ENCODE peak calls at places on chromosomes 1 and 21, in four cellular contexts. T is adrenal gland, R is BE2C, D is A549. O is an unnamed sample.

GRCh38 chr1:218461351-218461750 is 116.2 kb downstream of the TGFB2 start:
- DNase-seq in T (no peak), R (no peak), D (no peak), O (no peak)

GRCh38 chr1:53442297-53442696 is 16.9 kb upstream of the DMRTB1 start:
- DNase-seq in T (no peak), R (no peak), D (no peak), O (no peak)

GRCh38 chr1:153651771-153652170 is 6.7 kb upstream of the SNAPIN start:
- DNase-seq in T (no peak), R (no peak), D (no peak), O (no peak)

GRCh38 chr1:76425843-76426145 is 351.2 kb downstream of the ST6GALNAC3 start:
- DNase-seq in T (no peak), R (no peak), D (no peak), O (no peak)

GRCh38 chr1:68049941-68050878 is at the start of gene DIRAS3:
- DNase-seq in T (peak; percentile 40), R (no peak), D (peak; percentile 6), O (peak; percentile 46)

GRCh38 chr1:200887772-200888348 is 6.8 kb upstream of the INAVA start:
- DNase-seq in T (no peak), R (no peak), D (no peak), O (no peak)

GRCh38 chr1:84782311-84782771 is 92.1 kb upstream of the SSX2IP start:
- DNase-seq in T (peak; percentile 57), R (peak; percentile 66), D (peak; percentile 72), O (peak; percentile 26)

GRCh38 chr1:178055779-178056471 is 38.0 kb upstream of the RASAL2 start:
- DNase-seq in T (no peak), R (no peak), D (peak; percentile 81), O (no peak)

GRCh38 chr1:209335090-209335692 is 248.3 kb upstream of the CAMK1G start:
- DNase-seq in T (peak; percentile 57), R (peak; percentile 61), D (peak; percentile 39), O (no peak)

GRCh38 chr1:217333939-217334338 is 297.0 kb downstream of the GPATCH2 start:
- DNase-seq in T (no peak), R (peak; percentile 52), D (peak; percentile 26), O (no peak)

GRCh38 chr1:242468749-242469148 is 55.7 kb downstream of the PLD5 start:
- DNase-seq in T (no peak), R (no peak), D (peak; percentile 56), O (no peak)

GRCh38 chr1:94596260-94596659 is 54.7 kb upstream of the F3 start:
- DNase-seq in T (no peak), R (no peak), D (no peak), O (no peak)

GRCh38 chr1:94600556-94600955 is 59.0 kb upstream of the F3 start:
- DNase-seq in T (no peak), R (no peak), D (no peak), O (no peak)

GRCh38 chr1:94593611-94594010 is 52.1 kb upstream of the F3 start:
- DNase-seq in T (peak; percentile 73), R (no peak), D (no peak), O (no peak)

GRCh38 chr1:94599090-94599813 is 57.7 kb upstream of the F3 start:
- DNase-seq in T (peak; percentile 80), R (no peak), D (peak; percentile 37), O (no peak)

DNA sequence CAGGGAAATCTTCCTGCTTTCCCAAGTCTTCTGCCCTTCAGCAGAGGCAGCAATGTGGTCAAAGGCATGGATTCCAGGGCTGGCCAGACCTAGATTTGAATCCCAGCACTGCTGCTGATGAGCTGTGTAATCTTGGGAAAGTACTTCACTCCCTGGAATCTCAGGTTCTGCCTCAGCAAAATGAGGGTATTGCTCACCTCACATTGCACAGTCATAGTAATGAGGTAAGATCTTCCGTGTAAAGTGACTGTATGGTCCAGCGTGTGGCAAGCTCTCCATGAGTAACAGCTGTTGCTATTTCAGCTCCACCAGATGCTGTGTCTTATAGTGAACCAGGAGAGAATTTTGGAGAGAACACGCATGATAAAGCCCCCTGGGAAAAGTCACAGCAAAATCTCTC is 56.1 kb upstream of the F3 start:
- DNase-seq in T (no peak), R (no peak), D (no peak), O (no peak)
- H3K9me3 ChIP-seq in T (no peaks in the 10 kb centered on the region), R (no peaks in the 10 kb centered on the region), D (no peaks in the 10 kb centered on the region), O (no peaks in the 10 kb centered on the region)

GRCh38 chr1:5683446-5683845 is 308.8 kb downstream of the NPHP4 start:
- DNase-seq in T (no peak), R (no peak), D (no peak), O (no peak)

GRCh38 chr1:5684791-5685190 is 307.4 kb downstream of the NPHP4 start:
- DNase-seq in T (peak; percentile 52), R (no peak), D (no peak), O (no peak)

GRCh38 chr1:5680600-5680999 is 311.6 kb downstream of the NPHP4 start:
- DNase-seq in T (no peak), R (no peak), D (no peak), O (no peak)

GRCh38 chr1:5681654-5682053 is 310.6 kb downstream of the NPHP4 start:
- DNase-seq in T (no peak), R (no peak), D (no peak), O (no peak)

GRCh38 chr1:5682626-5683235 is 309.5 kb downstream of the NPHP4 start:
- DNase-seq in T (no peak), R (no peak), D (no peak), O (no peak)
- H3K9me3 ChIP-seq in T (no peaks in the 10 kb centered on the region), R (no peaks in the 10 kb centered on the region), D (no peaks in the 10 kb centered on the region), O (no peaks in the 10 kb centered on the region)

GRCh38 chr1:4615138-4615470 is 39.3 kb upstream of the AJAP1 start:
- DNase-seq in T (no peak), R (no peak), D (no peak), O (no peak)

GRCh38 chr1:4611708-4612349 is 42.6 kb upstream of the AJAP1 start:
- DNase-seq in T (no peak), R (peak; percentile 20), D (no peak), O (no peak)

GRCh38 chr1:4614371-4615137 is 39.9 kb upstream of the AJAP1 start:
- DNase-seq in T (no peak), R (no peak), D (no peak), O (no peak)

GRCh38 chr1:4613606-4614370 is 40.6 kb upstream of the AJAP1 start:
- DNase-seq in T (no peak), R (no peak), D (no peak), O (no peak)

GRCh38 chr1:4612991-4613390 is 41.4 kb upstream of the AJAP1 start:
- DNase-seq in T (no peak), R (peak; percentile 67), D (no peak), O (no peak)
- H3K9me3 ChIP-seq in T (no peaks in the 10 kb centered on the region), R (no peaks in the 10 kb centered on the region), D (peaks cover 4% of the 10 kb centered on the region), O (peaks cover 7% of the 10 kb centered on the region)

DNA sequence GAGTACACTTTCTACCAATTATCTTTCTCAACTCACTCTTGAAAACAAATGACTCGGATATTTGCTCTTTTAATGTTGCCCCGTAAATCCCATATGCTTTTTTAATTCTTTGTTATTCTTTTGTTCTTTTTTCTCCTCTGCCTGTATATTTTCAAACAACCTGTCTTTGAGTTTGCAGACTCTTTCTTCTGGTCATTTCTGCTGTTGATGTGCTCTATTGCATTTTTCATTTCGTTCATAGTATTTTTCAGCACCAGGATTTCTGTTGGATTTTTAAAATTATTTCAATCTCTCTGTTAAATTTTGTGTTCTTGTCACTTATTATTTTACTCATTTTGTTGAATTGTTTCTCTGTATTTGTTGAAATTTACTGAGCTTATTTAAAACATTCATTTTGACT is 146.8 kb upstream of the B3GALT2 start:
- DNase-seq in T (no peak), R (no peak), D (no peak), O (no peak)
- H3K9me3 ChIP-seq in T (no peaks in the 10 kb centered on the region), R (peaks cover 4% of the 10 kb centered on the region), D (peaks cover 23% of the 10 kb centered on the region), O (no peaks in the 10 kb centered on the region)

DNA sequence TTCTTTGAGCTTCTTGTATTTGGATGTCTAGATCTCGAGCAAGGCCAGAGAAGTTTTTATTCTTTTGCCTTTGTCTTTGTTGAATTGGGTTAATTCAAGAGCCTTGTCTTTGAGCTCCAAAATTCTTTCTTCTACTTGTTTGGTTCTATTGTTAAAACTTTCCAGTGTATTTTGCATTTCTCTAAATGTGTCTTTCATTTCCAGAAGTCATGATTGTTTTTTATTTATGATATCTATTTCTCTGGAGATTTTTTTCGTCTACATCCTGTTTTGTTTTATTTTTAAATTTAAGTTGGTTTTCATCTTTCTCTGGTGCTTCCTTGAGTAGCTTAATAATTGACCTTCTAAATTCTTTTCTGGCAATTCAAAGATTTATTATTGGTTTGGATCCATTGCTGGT is 61.8 kb downstream of the DTL start:
- DNase-seq in T (no peak), R (no peak), D (no peak), O (no peak)
- H3K9me3 ChIP-seq in T (no peaks in the 10 kb centered on the region), R (no peaks in the 10 kb centered on the region), D (no peaks in the 10 kb centered on the region), O (no peaks in the 10 kb centered on the region)

GRCh38 chr1:5364591-5364990 is 627.6 kb downstream of the NPHP4 start:
- DNase-seq in T (no peak), R (no peak), D (no peak), O (no peak)
- H3K9me3 ChIP-seq in T (no peaks in the 10 kb centered on the region), R (no peaks in the 10 kb centered on the region), D (no peaks in the 10 kb centered on the region), O (no peaks in the 10 kb centered on the region)

DNA sequence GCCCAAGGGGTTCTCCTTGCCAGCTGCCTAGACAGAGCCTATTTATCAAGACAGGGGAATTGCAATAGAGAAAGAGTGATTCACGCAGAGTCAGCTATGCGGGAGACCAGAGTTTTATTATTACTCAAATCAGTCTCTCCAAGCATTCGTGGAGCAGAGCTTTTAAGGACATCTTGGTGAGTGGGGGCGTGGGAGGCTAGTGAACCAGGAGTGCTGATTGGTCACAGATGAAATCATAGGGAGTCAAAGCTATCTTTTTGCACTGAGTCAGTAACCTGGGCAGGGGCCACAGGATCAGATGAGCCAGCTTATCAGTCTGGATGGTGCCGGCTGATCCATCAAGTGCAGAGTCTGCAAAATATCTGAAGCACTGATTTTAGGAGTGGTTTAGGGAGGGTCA is 64.8 kb upstream of the MRPS6 start:
- DNase-seq in T (no peak), R (no peak), D (no peak), O (no peak)
- H3K9me3 ChIP-seq in T (no peaks in the 10 kb centered on the region), R (no peaks in the 10 kb centered on the region), D (no peaks in the 10 kb centered on the region), O (no peaks in the 10 kb centered on the region)

O was measured in uterus.